ENCODE peak calls at places on chromosomes 7 and 10, in nine cellular contexts. Q, K, D, R, I, G, N, E and J are unnamed samples. For H3K27me3 and H3K4me1, the result is how much of the 10 kb centered on the place peaks cover.

GRCh38 chr10:11539191-11539868 is 72.1 kb downstream of the USP6NL start:
- DNase-seq in Q (peak), K (no peak), D (peak), R (no peak), I (no peak), G (no peak), N (no peak), E (no peak), J (peak)

GRCh38 chr7:107064255-107064654 is 19.8 kb downstream of the PRKAR2B start:
- DNase-seq in Q (no peak), K (no peak), D (no peak), R (no peak), I (no peak), G (no peak), N (no peak), E (no peak), J (no peak)

GRCh38 chr7:1914321-1914720 is 244.2 kb downstream of the ELFN1 start:
- DNase-seq in Q (no peak), K (no peak), D (no peak), R (peak), I (peak), G (no peak), N (peak), E (no peak), J (no peak)

GRCh38 chr10:59229451-59229850 is 53.0 kb downstream of the PHYHIPL start:
- DNase-seq in Q (no peak), K (no peak), D (no peak), R (no peak), I (no peak), G (no peak), N (no peak), E (no peak), J (no peak)

GRCh38 chr7:115224923-115225322 is 303.0 kb downstream of the MDFIC start:
- DNase-seq in Q (no peak), K (no peak), D (no peak), R (no peak), I (no peak), G (no peak), N (no peak), E (no peak), J (no peak)

GRCh38 chr7:80611779-80612178 is 26.7 kb upstream of the CD36 start:
- DNase-seq in Q (peak), K (no peak), D (peak), R (peak), I (peak), G (no peak), N (peak), E (peak), J (peak)

GRCh38 chr10:122164028-122164601 is 107.0 kb upstream of the BTBD16 start:
- DNase-seq in Q (no peak), K (no peak), D (no peak), R (no peak), I (no peak), G (no peak), N (no peak), E (peak), J (peak)

GRCh38 chr7:129669901-129670300 is 58.4 kb downstream of the NRF1 start:
- DNase-seq in Q (no peak), K (no peak), D (no peak), R (no peak), I (no peak), G (no peak), N (no peak), E (no peak), J (no peak)

GRCh38 chr10:598415-599170 is 90.9 kb downstream of the DIP2C start:
- DNase-seq in Q (no peak), K (no peak), D (no peak), R (no peak), I (no peak), G (peak), N (no peak), E (peak), J (no peak)

GRCh38 chr7:137025469-137026175 is 157.2 kb downstream of the CHRM2 start:
- DNase-seq in Q (no peak), K (no peak), D (no peak), R (no peak), I (no peak), G (no peak), N (no peak), E (no peak), J (peak)

GRCh38 chr7:138970979-138971378 is 10.2 kb downstream of the KIAA1549 start:
- DNase-seq in Q (no peak), K (no peak), D (no peak), R (no peak), I (no peak), G (no peak), N (no peak), E (no peak), J (no peak)

GRCh38 chr7:67644149-67644548 is 647.5 kb downstream of the TYW1 start:
- DNase-seq in Q (no peak), K (no peak), D (no peak), R (no peak), I (no peak), G (no peak), N (no peak), E (no peak), J (no peak)

GRCh38 chr10:32972454-32972853 is 14.4 kb upstream of the ITGB1 start:
- DNase-seq in Q (no peak), K (no peak), D (no peak), R (no peak), I (no peak), G (no peak), N (no peak), E (no peak), J (no peak)

GRCh38 chr10:119233821-119234220 is 26.4 kb downstream of the GRK5 start:
- DNase-seq in Q (no peak), K (no peak), D (peak), R (no peak), I (no peak), G (no peak), N (no peak), E (no peak), J (no peak)

GRCh38 chr10:28263136-28263857 is 39.6 kb downstream of the MPP7 start:
- DNase-seq in Q (peak), K (no peak), D (no peak), R (no peak), I (no peak), G (peak), N (no peak), E (peak), J (no peak)

GRCh38 chr10:87865201-87866025 is 2.0 kb downstream of the PTEN start:
- DNase-seq in Q (no peak), K (no peak), D (peak), R (no peak), I (no peak), G (no peak), N (no peak), E (no peak), J (no peak)

GRCh38 chr7:84204655-84205054 is 10.1 kb upstream of the SEMA3A start:
- DNase-seq in Q (no peak), K (no peak), D (no peak), R (no peak), I (no peak), G (no peak), N (no peak), E (no peak), J (no peak)

GRCh38 chr7:157657741-157658740 is 321.2 kb downstream of the DNAJB6 start:
- DNase-seq in Q (no peak), K (no peak), D (no peak), R (no peak), I (no peak), G (no peak), N (no peak), E (peak), J (no peak)

GRCh38 chr7:3194501-3195141 is 106.4 kb upstream of the SDK1 start:
- DNase-seq in Q (peak), K (no peak), D (peak), R (peak), I (no peak), G (no peak), N (no peak), E (no peak), J (peak)

GRCh38 chr7:158413962-158414961 is 173.4 kb downstream of the PTPRN2 start:
- DNase-seq in Q (no peak), K (no peak), D (no peak), R (no peak), I (no peak), G (peak), N (no peak), E (no peak), J (no peak)

GRCh38 chr7:27082171-27082570 is 13.6 kb downstream of the HOXA1 start:
- DNase-seq in Q (no peak), K (no peak), D (no peak), R (no peak), I (no peak), G (no peak), N (no peak), E (no peak), J (no peak)

GRCh38 chr10:107081644-107082043 is 82.9 kb downstream of the SORCS1 start:
- DNase-seq in Q (no peak), K (no peak), D (no peak), R (no peak), I (no peak), G (no peak), N (no peak), E (no peak), J (no peak)

GRCh38 chr10:36181421-36181820 is 539.3 kb upstream of the FZD8 start:
- DNase-seq in Q (no peak), K (no peak), D (peak), R (no peak), I (no peak), G (no peak), N (no peak), E (no peak), J (no peak)

GRCh38 chr10:70763567-70763966 is 21.6 kb downstream of the TBATA start:
- DNase-seq in Q (no peak), K (no peak), D (no peak), R (no peak), I (no peak), G (peak), N (no peak), E (no peak), J (no peak)

GRCh38 chr7:110539216-110539615 is 551.7 kb upstream of the LRRN3 start:
- DNase-seq in Q (no peak), K (no peak), D (no peak), R (no peak), I (no peak), G (no peak), N (no peak), E (no peak), J (no peak)

DNA sequence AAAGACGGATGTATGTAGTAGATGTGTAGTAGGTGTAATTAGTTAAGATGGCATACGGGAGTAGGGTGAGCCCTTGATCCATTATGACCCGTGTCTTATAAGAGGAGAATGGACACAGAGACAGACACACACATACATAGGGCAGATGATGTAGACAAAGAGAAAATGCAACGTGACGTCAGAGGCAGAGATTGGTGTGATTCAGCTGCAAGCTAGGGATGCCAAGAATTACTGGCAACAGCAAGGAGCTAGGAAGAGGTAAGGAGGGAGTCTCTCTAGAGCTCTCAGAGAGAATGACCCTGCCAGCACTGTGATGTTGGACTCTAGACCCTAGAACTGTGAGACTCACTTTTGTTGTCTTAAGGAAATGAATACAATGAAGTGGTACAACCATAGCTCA is 247.0 kb upstream of the HABP2 start:
- DNase-seq in Q (no peak), K (no peak), D (peak), R (no peak), I (no peak), G (no peak), N (no peak), E (no peak), J (peak)
- H3K27me3 ChIP-seq in Q (under half), K (under half), D (under half), R (under half), I (under half), G (under half), N (under half), E (under half), J (under half)

GRCh38 chr7:47183896-47184629 is 397.8 kb downstream of the TNS3 start:
- DNase-seq in Q (no peak), K (no peak), D (no peak), R (no peak), I (no peak), G (no peak), N (no peak), E (no peak), J (no peak)

GRCh38 chr7:47181609-47182264 is 400.2 kb downstream of the TNS3 start:
- DNase-seq in Q (no peak), K (no peak), D (no peak), R (peak), I (peak), G (no peak), N (no peak), E (no peak), J (no peak)

GRCh38 chr7:47186316-47186715 is 395.6 kb downstream of the TNS3 start:
- DNase-seq in Q (no peak), K (no peak), D (no peak), R (no peak), I (no peak), G (no peak), N (no peak), E (no peak), J (no peak)

GRCh38 chr7:47185839-47186238 is 396.1 kb downstream of the TNS3 start:
- DNase-seq in Q (no peak), K (no peak), D (no peak), R (no peak), I (no peak), G (no peak), N (no peak), E (no peak), J (no peak)

DNA sequence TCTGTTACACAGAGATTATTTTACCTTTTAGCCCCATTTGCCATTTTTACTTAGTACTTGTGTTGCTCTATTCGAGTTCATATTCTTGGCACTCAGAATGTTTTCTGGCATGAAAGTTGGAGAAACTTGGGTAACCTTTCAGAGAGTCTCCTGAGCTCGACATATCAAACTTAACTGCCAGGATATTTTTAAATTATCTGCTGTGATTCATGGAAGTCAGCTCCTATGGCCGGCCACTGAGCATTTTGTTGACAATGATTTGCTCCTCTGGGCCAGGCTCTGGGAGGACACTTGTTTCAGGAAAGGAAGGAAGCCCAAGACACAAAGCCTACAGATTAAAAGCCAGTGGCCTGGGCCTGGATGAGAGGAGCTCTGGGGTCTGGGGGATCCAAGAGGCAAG is 396.7 kb downstream of the TNS3 start:
- DNase-seq in Q (no peak), K (no peak), D (no peak), R (no peak), I (peak), G (no peak), N (no peak), E (no peak), J (no peak)
- H3K4me1 ChIP-seq in Q (under half), K (under half), D (under half), R (under half), I (half or more), G (under half), N (under half), E (under half), J (under half)

DNA sequence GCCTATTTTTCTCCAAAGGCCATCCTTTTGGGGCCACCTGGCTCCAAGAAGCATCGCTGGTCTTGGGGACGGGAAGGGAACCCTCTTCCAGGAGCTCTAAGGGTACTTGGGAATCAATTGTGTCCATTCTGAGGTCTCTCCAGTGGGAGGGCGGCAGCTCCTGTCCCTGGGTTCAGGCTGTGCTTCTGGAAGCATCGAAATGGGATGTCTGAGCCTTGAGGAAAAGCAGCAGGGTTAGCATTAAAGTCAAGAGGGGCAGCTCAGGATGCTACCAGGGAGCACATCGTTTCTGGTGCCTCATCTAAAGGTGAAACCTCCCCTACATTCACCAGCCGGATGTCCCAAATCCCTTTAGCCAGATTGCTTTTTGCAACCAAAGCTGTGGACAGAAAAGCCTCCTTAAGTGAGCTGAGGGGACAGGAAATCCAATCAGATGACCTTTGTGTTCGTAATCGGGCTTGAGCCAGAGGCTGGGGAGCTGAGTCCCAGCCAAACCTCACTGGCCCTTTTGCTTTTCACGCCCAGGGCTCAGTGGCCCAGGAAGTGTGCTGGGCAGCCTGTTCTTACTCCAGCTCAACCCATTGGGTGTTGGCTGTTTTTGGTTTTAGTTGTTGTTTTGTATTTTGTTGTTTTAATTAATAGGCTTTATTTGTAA is 88.8 kb upstream of the ANLN start:
- DNase-seq in Q (no peak), K (no peak), D (no peak), R (no peak), I (no peak), G (no peak), N (peak), E (peak), J (no peak)
- H3K27me3 ChIP-seq in Q (under half), K (under half), D (under half), R (under half), I (under half), G (under half), N (under half), E (under half), J (under half)

DNA sequence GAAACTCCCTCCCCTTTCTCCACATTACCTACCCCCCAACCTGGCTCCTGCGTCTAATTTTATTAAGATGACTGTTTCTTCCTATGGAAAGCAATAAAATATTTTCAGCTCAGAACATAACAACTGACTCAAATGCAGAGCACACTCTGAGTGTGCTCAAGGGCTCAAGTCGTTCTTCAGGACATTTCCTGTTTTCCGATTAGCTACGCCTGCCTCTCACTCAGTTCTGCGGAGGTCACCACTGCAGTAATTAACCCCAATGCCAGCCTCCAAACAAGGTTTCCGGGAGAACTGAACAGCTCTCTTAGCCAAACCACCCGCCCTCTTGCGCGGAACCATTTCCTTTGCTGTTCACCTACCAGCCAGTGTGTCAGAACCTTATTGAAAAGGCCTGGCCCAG is 19.3 kb downstream of the MYOF start:
- DNase-seq in Q (no peak), K (no peak), D (peak), R (no peak), I (no peak), G (no peak), N (no peak), E (peak), J (peak)
- H3K4me1 ChIP-seq in Q (under half), K (under half), D (half or more), R (under half), I (half or more), G (under half), N (under half), E (half or more), J (under half)

GRCh38 chr10:97853006-97853405 is 3.4 kb downstream of the GOLGA7B start:
- DNase-seq in Q (no peak), K (no peak), D (no peak), R (no peak), I (no peak), G (no peak), N (no peak), E (no peak), J (no peak)

GRCh38 chr10:97852277-97852676 is 2.6 kb downstream of the GOLGA7B start:
- DNase-seq in Q (no peak), K (no peak), D (no peak), R (no peak), I (no peak), G (no peak), N (no peak), E (no peak), J (no peak)

GRCh38 chr10:97850446-97850845 is 803 bp downstream of the GOLGA7B start:
- DNase-seq in Q (no peak), K (no peak), D (no peak), R (no peak), I (no peak), G (no peak), N (no peak), E (no peak), J (peak)

GRCh38 chr10:97849491-97850402 is at the start of gene GOLGA7B:
- DNase-seq in Q (peak), K (peak), D (peak), R (no peak), I (no peak), G (peak), N (no peak), E (peak), J (peak)

GRCh38 chr10:97851341-97852001 is 1.8 kb downstream of the GOLGA7B start:
- DNase-seq in Q (no peak), K (no peak), D (no peak), R (no peak), I (no peak), G (no peak), N (no peak), E (peak), J (no peak)
- H3K27me3 ChIP-seq in Q (under half), K (under half), D (under half), R (under half), I (under half), G (under half), N (under half), E (under half), J (half or more)

GRCh38 chr10:124070666-124071065 is 22.7 kb downstream of the CHST15 start:
- DNase-seq in Q (no peak), K (no peak), D (no peak), R (no peak), I (no peak), G (no peak), N (no peak), E (no peak), J (no peak)

GRCh38 chr10:124071141-124071540 is 22.3 kb downstream of the CHST15 start:
- DNase-seq in Q (no peak), K (no peak), D (no peak), R (no peak), I (no peak), G (peak), N (no peak), E (no peak), J (no peak)

GRCh38 chr10:124073642-124074377 is 19.6 kb downstream of the CHST15 start:
- DNase-seq in Q (no peak), K (no peak), D (no peak), R (no peak), I (no peak), G (no peak), N (no peak), E (no peak), J (no peak)

GRCh38 chr10:124072541-124072940 is 20.9 kb downstream of the CHST15 start:
- DNase-seq in Q (no peak), K (no peak), D (no peak), R (no peak), I (no peak), G (no peak), N (no peak), E (no peak), J (no peak)

DNA sequence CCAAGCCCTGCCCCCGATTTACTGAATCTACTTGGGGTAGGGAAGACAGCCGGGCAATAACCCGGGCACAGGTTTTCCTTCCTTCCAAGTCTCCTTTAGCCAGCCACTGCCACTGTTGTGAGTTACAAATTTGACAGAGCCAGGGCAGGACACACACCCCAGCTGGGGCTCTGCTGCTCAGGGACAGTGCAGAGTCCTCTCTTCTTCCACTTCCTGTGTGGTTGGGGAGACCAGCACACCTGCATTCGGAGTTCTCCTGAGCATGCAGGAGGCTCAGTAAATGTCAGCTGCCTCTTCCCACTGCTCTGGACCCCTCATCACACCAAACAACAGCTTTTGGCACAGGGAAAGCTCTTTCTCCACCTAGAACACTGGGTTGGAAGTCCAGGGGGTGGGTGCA is 21.3 kb downstream of the CHST15 start:
- DNase-seq in Q (peak), K (no peak), D (no peak), R (no peak), I (no peak), G (no peak), N (no peak), E (no peak), J (no peak)
- H3K4me1 ChIP-seq in Q (half or more), K (under half), D (under half), R (under half), I (under half), G (under half), N (under half), E (under half), J (under half)